ENCODE peak calls at places on chromosome 1, in eight cellular contexts. One of them, this sample, is unnamed. For H3K4me1, the result is how much of the 10 kb centered on the place peaks cover.

GRCh38 chr1:196558424-196558823 is 49.8 kb downstream of the KCNT2 start:
- DNase-seq in mesendoderm: peak
- DNase-seq in heart left ventricle: no peak
- DNase-seq in K562: no peak
- DNase-seq in IMR-90: peak
- DNase-seq in MM.1S: peak
- DNase-seq in body of pancreas: no peak
- DNase-seq in Caco-2: no peak
- DNase-seq in this sample: peak

GRCh38 chr1:20589331-20590312 is 725 bp downstream of the CDA start:
- DNase-seq in mesendoderm: peak
- DNase-seq in heart left ventricle: peak
- DNase-seq in K562: peak
- DNase-seq in IMR-90: peak
- DNase-seq in MM.1S: no peak
- DNase-seq in body of pancreas: peak
- DNase-seq in Caco-2: no peak
- DNase-seq in this sample: no peak

GRCh38 chr1:39394598-39394997 is 96.8 kb upstream of the BMP8A start:
- DNase-seq in mesendoderm: peak
- DNase-seq in heart left ventricle: no peak
- DNase-seq in K562: no peak
- DNase-seq in IMR-90: no peak
- DNase-seq in MM.1S: peak
- DNase-seq in body of pancreas: peak
- DNase-seq in Caco-2: no peak
- DNase-seq in this sample: no peak

GRCh38 chr1:224548676-224549075 is 67.4 kb upstream of the CNIH3 start:
- DNase-seq in mesendoderm: no peak
- DNase-seq in heart left ventricle: no peak
- DNase-seq in K562: no peak
- DNase-seq in IMR-90: no peak
- DNase-seq in MM.1S: no peak
- DNase-seq in body of pancreas: no peak
- DNase-seq in Caco-2: no peak
- DNase-seq in this sample: no peak

GRCh38 chr1:109446236-109446635 is 20.0 kb upstream of the PSMA5 start:
- DNase-seq in mesendoderm: no peak
- DNase-seq in heart left ventricle: no peak
- DNase-seq in K562: no peak
- DNase-seq in IMR-90: peak
- DNase-seq in MM.1S: no peak
- DNase-seq in body of pancreas: no peak
- DNase-seq in Caco-2: no peak
- DNase-seq in this sample: no peak

GRCh38 chr1:200428482-200429205 is 18.8 kb upstream of the ZNF281 start:
- DNase-seq in mesendoderm: no peak
- DNase-seq in heart left ventricle: no peak
- DNase-seq in K562: no peak
- DNase-seq in IMR-90: peak
- DNase-seq in MM.1S: no peak
- DNase-seq in body of pancreas: no peak
- DNase-seq in Caco-2: no peak
- DNase-seq in this sample: no peak

GRCh38 chr1:208238710-208239517 is 5.3 kb downstream of the PLXNA2 start:
- DNase-seq in mesendoderm: peak
- DNase-seq in heart left ventricle: peak
- DNase-seq in K562: peak
- DNase-seq in IMR-90: peak
- DNase-seq in MM.1S: peak
- DNase-seq in body of pancreas: peak
- DNase-seq in Caco-2: peak
- DNase-seq in this sample: peak

GRCh38 chr1:6425671-6426070 is 1.1 kb downstream of the ESPN start:
- DNase-seq in mesendoderm: no peak
- DNase-seq in heart left ventricle: no peak
- DNase-seq in K562: no peak
- DNase-seq in IMR-90: no peak
- DNase-seq in MM.1S: no peak
- DNase-seq in body of pancreas: no peak
- DNase-seq in Caco-2: peak
- DNase-seq in this sample: no peak

GRCh38 chr1:195908121-195908520 is 700.1 kb downstream of the KCNT2 start:
- DNase-seq in mesendoderm: no peak
- DNase-seq in heart left ventricle: no peak
- DNase-seq in K562: no peak
- DNase-seq in IMR-90: peak
- DNase-seq in MM.1S: no peak
- DNase-seq in body of pancreas: no peak
- DNase-seq in Caco-2: no peak
- DNase-seq in this sample: no peak

GRCh38 chr1:207329469-207329868 is 8.0 kb downstream of the CD55 start:
- DNase-seq in mesendoderm: no peak
- DNase-seq in heart left ventricle: no peak
- DNase-seq in K562: no peak
- DNase-seq in IMR-90: no peak
- DNase-seq in MM.1S: no peak
- DNase-seq in body of pancreas: no peak
- DNase-seq in Caco-2: no peak
- DNase-seq in this sample: no peak

GRCh38 chr1:11550664-11551283 is 71.8 kb downstream of the DISP3 start:
- DNase-seq in mesendoderm: peak
- DNase-seq in heart left ventricle: peak
- DNase-seq in K562: peak
- DNase-seq in IMR-90: peak
- DNase-seq in MM.1S: peak
- DNase-seq in body of pancreas: peak
- DNase-seq in Caco-2: peak
- DNase-seq in this sample: peak

GRCh38 chr1:160167580-160167979 is 16.2 kb downstream of the ATP1A4 start:
- DNase-seq in mesendoderm: peak
- DNase-seq in heart left ventricle: no peak
- DNase-seq in K562: no peak
- DNase-seq in IMR-90: peak
- DNase-seq in MM.1S: no peak
- DNase-seq in body of pancreas: no peak
- DNase-seq in Caco-2: no peak
- DNase-seq in this sample: no peak

GRCh38 chr1:14939527-14940284 is 213.8 kb upstream of the TMEM51 start:
- DNase-seq in mesendoderm: no peak
- DNase-seq in heart left ventricle: no peak
- DNase-seq in K562: peak
- DNase-seq in IMR-90: peak
- DNase-seq in MM.1S: no peak
- DNase-seq in body of pancreas: no peak
- DNase-seq in Caco-2: no peak
- DNase-seq in this sample: no peak

GRCh38 chr1:50658421-50659076 is 235.3 kb upstream of the DMRTA2 start:
- DNase-seq in mesendoderm: no peak
- DNase-seq in heart left ventricle: no peak
- DNase-seq in K562: no peak
- DNase-seq in IMR-90: peak
- DNase-seq in MM.1S: no peak
- DNase-seq in body of pancreas: no peak
- DNase-seq in Caco-2: no peak
- DNase-seq in this sample: peak

GRCh38 chr1:38964140-38964548 is 22.5 kb upstream of the RHBDL2 start:
- DNase-seq in mesendoderm: peak
- DNase-seq in heart left ventricle: no peak
- DNase-seq in K562: peak
- DNase-seq in IMR-90: no peak
- DNase-seq in MM.1S: no peak
- DNase-seq in body of pancreas: no peak
- DNase-seq in Caco-2: no peak
- DNase-seq in this sample: no peak

GRCh38 chr1:230105754-230106625 is 39.0 kb downstream of the GALNT2 start:
- DNase-seq in mesendoderm: no peak
- DNase-seq in heart left ventricle: no peak
- DNase-seq in K562: no peak
- DNase-seq in IMR-90: peak
- DNase-seq in MM.1S: peak
- DNase-seq in body of pancreas: peak
- DNase-seq in Caco-2: peak
- DNase-seq in this sample: no peak

GRCh38 chr1:204391629-204392028 is 20.0 kb downstream of the PPP1R15B start:
- DNase-seq in mesendoderm: no peak
- DNase-seq in heart left ventricle: no peak
- DNase-seq in K562: no peak
- DNase-seq in IMR-90: no peak
- DNase-seq in MM.1S: no peak
- DNase-seq in body of pancreas: no peak
- DNase-seq in Caco-2: no peak
- DNase-seq in this sample: no peak

GRCh38 chr1:11790101-11790879 is 15.5 kb downstream of the MTHFR start:
- DNase-seq in mesendoderm: no peak
- DNase-seq in heart left ventricle: peak
- DNase-seq in K562: no peak
- DNase-seq in IMR-90: no peak
- DNase-seq in MM.1S: no peak
- DNase-seq in body of pancreas: no peak
- DNase-seq in Caco-2: no peak
- DNase-seq in this sample: no peak

GRCh38 chr1:210949489-210949888 is 184.5 kb downstream of the KCNH1 start:
- DNase-seq in mesendoderm: no peak
- DNase-seq in heart left ventricle: no peak
- DNase-seq in K562: no peak
- DNase-seq in IMR-90: no peak
- DNase-seq in MM.1S: no peak
- DNase-seq in body of pancreas: no peak
- DNase-seq in Caco-2: no peak
- DNase-seq in this sample: no peak

GRCh38 chr1:153277852-153278251 is 18.4 kb downstream of the LORICRIN start:
- DNase-seq in mesendoderm: peak
- DNase-seq in heart left ventricle: no peak
- DNase-seq in K562: peak
- DNase-seq in IMR-90: no peak
- DNase-seq in MM.1S: peak
- DNase-seq in body of pancreas: peak
- DNase-seq in Caco-2: peak
- DNase-seq in this sample: peak

GRCh38 chr1:71695820-71696219 is 586.5 kb downstream of the NEGR1 start:
- DNase-seq in mesendoderm: no peak
- DNase-seq in heart left ventricle: no peak
- DNase-seq in K562: no peak
- DNase-seq in IMR-90: peak
- DNase-seq in MM.1S: no peak
- DNase-seq in body of pancreas: no peak
- DNase-seq in Caco-2: no peak
- DNase-seq in this sample: no peak

GRCh38 chr1:213987876-213988638 is at the start of gene PROX1:
- DNase-seq in mesendoderm: peak
- DNase-seq in heart left ventricle: peak
- DNase-seq in K562: peak
- DNase-seq in IMR-90: peak
- DNase-seq in MM.1S: peak
- DNase-seq in body of pancreas: peak
- DNase-seq in Caco-2: peak
- DNase-seq in this sample: peak

GRCh38 chr1:213988639-213989070 is 882 bp downstream of the PROX1 start:
- DNase-seq in mesendoderm: no peak
- DNase-seq in heart left ventricle: no peak
- DNase-seq in K562: no peak
- DNase-seq in IMR-90: no peak
- DNase-seq in MM.1S: no peak
- DNase-seq in body of pancreas: peak
- DNase-seq in Caco-2: no peak
- DNase-seq in this sample: no peak

GRCh38 chr1:213989071-213989739 is 1.4 kb downstream of the PROX1 start:
- DNase-seq in mesendoderm: peak
- DNase-seq in heart left ventricle: peak
- DNase-seq in K562: no peak
- DNase-seq in IMR-90: no peak
- DNase-seq in MM.1S: peak
- DNase-seq in body of pancreas: peak
- DNase-seq in Caco-2: no peak
- DNase-seq in this sample: peak

GRCh38 chr1:213987422-213987875 is 324 bp upstream of the PROX1 start:
- DNase-seq in mesendoderm: no peak
- DNase-seq in heart left ventricle: peak
- DNase-seq in K562: no peak
- DNase-seq in IMR-90: no peak
- DNase-seq in MM.1S: peak
- DNase-seq in body of pancreas: no peak
- DNase-seq in Caco-2: no peak
- DNase-seq in this sample: no peak

GRCh38 chr1:213989740-213990472 is 2.1 kb downstream of the PROX1 start:
- DNase-seq in mesendoderm: peak
- DNase-seq in heart left ventricle: no peak
- DNase-seq in K562: no peak
- DNase-seq in IMR-90: no peak
- DNase-seq in MM.1S: peak
- DNase-seq in body of pancreas: peak
- DNase-seq in Caco-2: no peak
- DNase-seq in this sample: no peak
- H3K4me1 ChIP-seq in mesendoderm: under half
- H3K4me1 ChIP-seq in heart left ventricle: under half
- H3K4me1 ChIP-seq in K562: under half
- H3K4me1 ChIP-seq in IMR-90: under half
- H3K4me1 ChIP-seq in MM.1S: under half
- H3K4me1 ChIP-seq in body of pancreas: under half
- H3K4me1 ChIP-seq in Caco-2: under half
- H3K4me1 ChIP-seq in this sample: under half

GRCh38 chr1:244437108-244437507 is 14.6 kb downstream of the ADSS2 start:
- DNase-seq in mesendoderm: no peak
- DNase-seq in heart left ventricle: no peak
- DNase-seq in K562: no peak
- DNase-seq in IMR-90: peak
- DNase-seq in MM.1S: no peak
- DNase-seq in body of pancreas: no peak
- DNase-seq in Caco-2: no peak
- DNase-seq in this sample: no peak
- H3K4me1 ChIP-seq in mesendoderm: under half
- H3K4me1 ChIP-seq in heart left ventricle: under half
- H3K4me1 ChIP-seq in K562: under half
- H3K4me1 ChIP-seq in IMR-90: under half
- H3K4me1 ChIP-seq in MM.1S: under half
- H3K4me1 ChIP-seq in body of pancreas: under half
- H3K4me1 ChIP-seq in Caco-2: under half
- H3K4me1 ChIP-seq in this sample: under half

GRCh38 chr1:119632836-119633235 is 15.2 kb downstream of the ZNF697 start:
- DNase-seq in mesendoderm: no peak
- DNase-seq in heart left ventricle: no peak
- DNase-seq in K562: no peak
- DNase-seq in IMR-90: no peak
- DNase-seq in MM.1S: no peak
- DNase-seq in body of pancreas: no peak
- DNase-seq in Caco-2: no peak
- DNase-seq in this sample: no peak
- H3K4me1 ChIP-seq in mesendoderm: under half
- H3K4me1 ChIP-seq in heart left ventricle: under half
- H3K4me1 ChIP-seq in K562: under half
- H3K4me1 ChIP-seq in IMR-90: under half
- H3K4me1 ChIP-seq in MM.1S: under half
- H3K4me1 ChIP-seq in body of pancreas: half or more
- H3K4me1 ChIP-seq in Caco-2: under half
- H3K4me1 ChIP-seq in this sample: under half

GRCh38 chr1:97647776-97648175 is 273.1 kb downstream of the DPYD start:
- DNase-seq in mesendoderm: no peak
- DNase-seq in heart left ventricle: no peak
- DNase-seq in K562: no peak
- DNase-seq in IMR-90: peak
- DNase-seq in MM.1S: no peak
- DNase-seq in body of pancreas: no peak
- DNase-seq in Caco-2: no peak
- DNase-seq in this sample: no peak
- H3K4me1 ChIP-seq in mesendoderm: under half
- H3K4me1 ChIP-seq in heart left ventricle: under half
- H3K4me1 ChIP-seq in K562: under half
- H3K4me1 ChIP-seq in IMR-90: under half
- H3K4me1 ChIP-seq in MM.1S: under half
- H3K4me1 ChIP-seq in body of pancreas: under half
- H3K4me1 ChIP-seq in Caco-2: under half
- H3K4me1 ChIP-seq in this sample: under half

This sample was measured in HAP-1.